ENCODE peak calls at places on chromosomes 1 and 21, in five cellular contexts. One of them, this sample, is unnamed.

GRCh38 chr1:159985456-159985855 is 31.4 kb upstream of the SLAMF9 start:
- DNase-seq in lower lobe of right lung: no peak
- DNase-seq in IMR-90: no peak
- DNase-seq in fibroblast of pulmonary artery: no peak
- DNase-seq in PC-9: no peak
- DNase-seq in this sample: no peak

GRCh38 chr1:21232044-21232443 is 55.3 kb upstream of the EIF4G3 start:
- DNase-seq in lower lobe of right lung: no peak
- DNase-seq in PC-9: no peak
- DNase-seq in fibroblast of pulmonary artery: peak; percentile 77
- DNase-seq in IMR-90: peak; percentile 66
- DNase-seq in this sample: peak; percentile 82

GRCh38 chr1:12208764-12209494 is 20.9 kb upstream of the VPS13D start:
- DNase-seq in lower lobe of right lung: peak; percentile 86
- DNase-seq in fibroblast of pulmonary artery: peak; percentile 83
- DNase-seq in PC-9: no peak
- DNase-seq in IMR-90: peak; percentile 68
- DNase-seq in this sample: peak; percentile 84

GRCh38 chr1:59007820-59008598 is 224.2 kb upstream of the JUN start:
- DNase-seq in lower lobe of right lung: no peak
- DNase-seq in IMR-90: peak; percentile 28
- DNase-seq in fibroblast of pulmonary artery: peak; percentile 39
- DNase-seq in PC-9: no peak
- DNase-seq in this sample: peak; percentile 61

GRCh38 chr1:3671371-3672180 is 19.3 kb downstream of the TP73 start:
- DNase-seq in IMR-90: no peak
- DNase-seq in PC-9: peak; percentile 47
- DNase-seq in fibroblast of pulmonary artery: no peak
- DNase-seq in lower lobe of right lung: peak; percentile 50
- DNase-seq in this sample: no peak

GRCh38 chr1:19651141-19651737 is 7.1 kb downstream of the NBL1 start:
- DNase-seq in fibroblast of pulmonary artery: peak; percentile 64
- DNase-seq in lower lobe of right lung: no peak
- DNase-seq in PC-9: no peak
- DNase-seq in IMR-90: peak; percentile 47
- DNase-seq in this sample: peak; percentile 63

GRCh38 chr1:162873671-162874666 is 13.0 kb upstream of the CCDC190 start:
- DNase-seq in PC-9: no peak
- DNase-seq in IMR-90: peak; percentile 85
- DNase-seq in fibroblast of pulmonary artery: peak; percentile 84
- DNase-seq in lower lobe of right lung: no peak
- DNase-seq in this sample: peak; percentile 96

GRCh38 chr1:71839876-71840275 is 442.5 kb downstream of the NEGR1 start:
- DNase-seq in PC-9: no peak
- DNase-seq in IMR-90: no peak
- DNase-seq in fibroblast of pulmonary artery: no peak
- DNase-seq in lower lobe of right lung: no peak
- DNase-seq in this sample: no peak

GRCh38 chr1:111848852-111849545 is 93.3 kb downstream of the DDX20 start:
- DNase-seq in lower lobe of right lung: no peak
- DNase-seq in PC-9: no peak
- DNase-seq in fibroblast of pulmonary artery: no peak
- DNase-seq in IMR-90: no peak
- DNase-seq in this sample: no peak

GRCh38 chr1:80656628-80657019 is 1144.1 kb upstream of the ADGRL2 start:
- DNase-seq in fibroblast of pulmonary artery: no peak
- DNase-seq in IMR-90: peak; percentile 7
- DNase-seq in PC-9: no peak
- DNase-seq in lower lobe of right lung: no peak
- DNase-seq in this sample: no peak

GRCh38 chr1:117580882-117581281 is 25.0 kb upstream of the TENT5C start:
- DNase-seq in IMR-90: no peak
- DNase-seq in lower lobe of right lung: no peak
- DNase-seq in fibroblast of pulmonary artery: no peak
- DNase-seq in PC-9: no peak
- DNase-seq in this sample: no peak
- TF ChIP-seq CTCF in IMR-90: no peak
- TF ChIP-seq CTCF in lower lobe of right lung: no peak
- TF ChIP-seq CTCF in fibroblast of pulmonary artery: no peak
- TF ChIP-seq CTCF in PC-9: no peak
- TF ChIP-seq CTCF in this sample: no peak

GRCh38 chr21:39434950-39435349 is 10.6 kb downstream of the LCA5L start:
- DNase-seq in IMR-90: peak; percentile 33
- DNase-seq in fibroblast of pulmonary artery: no peak
- DNase-seq in PC-9: no peak
- DNase-seq in lower lobe of right lung: no peak
- DNase-seq in this sample: no peak
- H3K4me3 ChIP-seq in IMR-90: no peak overlapping the region
- H3K4me3 ChIP-seq in fibroblast of pulmonary artery: no peak overlapping the region
- H3K4me3 ChIP-seq in PC-9: no peak overlapping the region
- H3K4me3 ChIP-seq in lower lobe of right lung: no peak overlapping the region
- H3K4me3 ChIP-seq in this sample: no peak overlapping the region

GRCh38 chr1:240993004-240993403 is 364.0 kb downstream of the RGS7 start:
- DNase-seq in lower lobe of right lung: no peak
- DNase-seq in IMR-90: no peak
- DNase-seq in fibroblast of pulmonary artery: no peak
- DNase-seq in PC-9: no peak
- DNase-seq in this sample: no peak

GRCh38 chr1:240987928-240988327 is 369.1 kb downstream of the RGS7 start:
- DNase-seq in PC-9: no peak
- DNase-seq in lower lobe of right lung: no peak
- DNase-seq in fibroblast of pulmonary artery: no peak
- DNase-seq in IMR-90: no peak
- DNase-seq in this sample: no peak

GRCh38 chr1:240991230-240991629 is 365.8 kb downstream of the RGS7 start:
- DNase-seq in PC-9: no peak
- DNase-seq in lower lobe of right lung: no peak
- DNase-seq in IMR-90: no peak
- DNase-seq in fibroblast of pulmonary artery: no peak
- DNase-seq in this sample: no peak
- TF ChIP-seq CTCF in PC-9: no peak
- TF ChIP-seq CTCF in lower lobe of right lung: no peak
- TF ChIP-seq CTCF in IMR-90: no peak
- TF ChIP-seq CTCF in fibroblast of pulmonary artery: no peak
- TF ChIP-seq CTCF in this sample: no peak

GRCh38 chr1:226717256-226717909 is 21.7 kb downstream of the ITPKB start:
- DNase-seq in PC-9: no peak
- DNase-seq in lower lobe of right lung: peak; percentile 71
- DNase-seq in fibroblast of pulmonary artery: no peak
- DNase-seq in IMR-90: no peak
- DNase-seq in this sample: no peak
- H3K4me3 ChIP-seq in PC-9: no peak overlapping the region
- H3K4me3 ChIP-seq in lower lobe of right lung: no peak overlapping the region
- H3K4me3 ChIP-seq in fibroblast of pulmonary artery: no peak overlapping the region
- H3K4me3 ChIP-seq in IMR-90: no peak overlapping the region
- H3K4me3 ChIP-seq in this sample: no peak overlapping the region

GRCh38 chr1:45510972-45511527 is 10.6 kb downstream of the PRDX1 start:
- DNase-seq in PC-9: no peak
- DNase-seq in lower lobe of right lung: no peak
- DNase-seq in fibroblast of pulmonary artery: no peak
- DNase-seq in IMR-90: no peak
- DNase-seq in this sample: no peak
- TF ChIP-seq CTCF in PC-9: no peak
- TF ChIP-seq CTCF in lower lobe of right lung: no peak
- TF ChIP-seq CTCF in fibroblast of pulmonary artery: no peak
- TF ChIP-seq CTCF in IMR-90: no peak
- TF ChIP-seq CTCF in this sample: no peak

GRCh38 chr21:34857874-34858273 is 189.1 kb downstream of the CLIC6 start:
- DNase-seq in IMR-90: no peak
- DNase-seq in PC-9: no peak
- DNase-seq in fibroblast of pulmonary artery: no peak
- DNase-seq in lower lobe of right lung: no peak
- DNase-seq in this sample: no peak

GRCh38 chr21:34861302-34861701 is 187.8 kb downstream of the RUNX1 start:
- DNase-seq in lower lobe of right lung: no peak
- DNase-seq in PC-9: no peak
- DNase-seq in IMR-90: no peak
- DNase-seq in fibroblast of pulmonary artery: no peak
- DNase-seq in this sample: no peak

GRCh38 chr21:34858559-34858958 is 189.8 kb downstream of the CLIC6 start:
- DNase-seq in fibroblast of pulmonary artery: no peak
- DNase-seq in PC-9: no peak
- DNase-seq in IMR-90: no peak
- DNase-seq in lower lobe of right lung: no peak
- DNase-seq in this sample: no peak

GRCh38 chr21:34859976-34860653 is 189.0 kb downstream of the RUNX1 start:
- DNase-seq in fibroblast of pulmonary artery: no peak
- DNase-seq in lower lobe of right lung: no peak
- DNase-seq in PC-9: no peak
- DNase-seq in IMR-90: no peak
- DNase-seq in this sample: no peak

DNA sequence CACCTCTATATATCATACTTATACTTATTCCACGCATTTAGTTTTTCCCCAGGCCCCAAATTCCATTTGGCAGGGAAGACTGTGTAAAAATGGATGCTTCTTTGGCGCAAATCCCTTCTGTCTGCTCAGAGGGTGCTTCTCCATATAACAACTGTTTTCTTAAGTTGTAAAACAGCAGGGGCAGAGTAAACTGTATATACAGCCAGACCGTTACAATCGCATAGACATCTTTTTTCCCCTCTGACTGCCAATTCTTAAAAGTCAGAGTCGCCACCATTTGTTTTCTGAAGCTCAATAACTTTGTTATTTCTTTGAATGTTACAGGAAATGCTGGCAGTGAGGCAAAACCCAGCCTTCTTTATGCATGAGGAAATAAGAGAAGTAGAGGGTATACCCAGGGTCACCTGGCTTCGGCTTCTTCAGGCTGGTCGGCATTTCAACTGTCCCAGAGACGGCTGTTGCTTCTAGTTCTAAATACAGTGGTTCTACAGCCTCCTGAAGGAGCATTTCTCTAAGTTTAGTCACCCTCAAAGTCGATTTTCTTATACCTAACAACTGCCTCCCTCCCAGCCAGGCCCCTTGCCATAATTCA is 188.4 kb downstream of the CLIC6 start:
- DNase-seq in fibroblast of pulmonary artery: no peak
- DNase-seq in IMR-90: no peak
- DNase-seq in lower lobe of right lung: no peak
- DNase-seq in PC-9: no peak
- DNase-seq in this sample: no peak
- H3K4me3 ChIP-seq in fibroblast of pulmonary artery: no peak overlapping the region
- H3K4me3 ChIP-seq in IMR-90: no peak overlapping the region
- H3K4me3 ChIP-seq in lower lobe of right lung: no peak overlapping the region
- H3K4me3 ChIP-seq in PC-9: no peak overlapping the region
- H3K4me3 ChIP-seq in this sample: no peak overlapping the region

DNA sequence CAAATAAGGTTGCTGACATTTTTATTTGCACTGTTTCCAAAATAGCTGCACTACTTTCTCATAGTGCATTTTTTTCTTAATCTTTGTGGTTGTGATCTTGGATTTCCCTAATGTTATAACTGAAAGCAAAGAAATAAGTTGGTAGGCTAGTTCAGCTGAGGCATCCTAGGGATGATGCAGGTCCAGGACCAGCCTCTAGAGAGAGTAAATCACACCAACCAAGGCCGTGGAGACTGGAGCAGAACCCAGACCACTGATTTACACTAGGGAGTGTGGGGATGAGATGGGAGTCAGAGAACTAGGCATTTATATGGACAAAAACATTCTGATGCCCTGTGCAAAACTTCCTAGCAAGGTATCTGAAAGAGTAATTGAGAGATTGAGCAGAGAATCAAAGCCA is 104.5 kb downstream of the URB2 start:
- DNase-seq in PC-9: no peak
- DNase-seq in IMR-90: no peak
- DNase-seq in fibroblast of pulmonary artery: no peak
- DNase-seq in lower lobe of right lung: no peak
- DNase-seq in this sample: no peak
- TF ChIP-seq CTCF in PC-9: no peak
- TF ChIP-seq CTCF in IMR-90: no peak
- TF ChIP-seq CTCF in fibroblast of pulmonary artery: no peak
- TF ChIP-seq CTCF in lower lobe of right lung: no peak
- TF ChIP-seq CTCF in this sample: no peak

GRCh38 chr1:241352401-241352800 is 4.6 kb downstream of the RGS7 start:
- DNase-seq in IMR-90: no peak
- DNase-seq in fibroblast of pulmonary artery: no peak
- DNase-seq in lower lobe of right lung: no peak
- DNase-seq in PC-9: no peak
- DNase-seq in this sample: no peak

GRCh38 chr1:241355311-241356010 is 1.5 kb downstream of the RGS7 start:
- DNase-seq in PC-9: no peak
- DNase-seq in lower lobe of right lung: no peak
- DNase-seq in fibroblast of pulmonary artery: no peak
- DNase-seq in IMR-90: no peak
- DNase-seq in this sample: no peak

GRCh38 chr1:241356519-241357365 is at the start of gene RGS7:
- DNase-seq in fibroblast of pulmonary artery: peak; percentile 49
- DNase-seq in lower lobe of right lung: peak; percentile 46
- DNase-seq in PC-9: no peak
- DNase-seq in IMR-90: peak; percentile 41
- DNase-seq in this sample: peak; percentile 34

GRCh38 chr1:241357366-241358305 is 631 bp upstream of the RGS7 start:
- DNase-seq in IMR-90: no peak
- DNase-seq in PC-9: no peak
- DNase-seq in fibroblast of pulmonary artery: peak; percentile 4
- DNase-seq in lower lobe of right lung: no peak
- DNase-seq in this sample: peak; percentile 12

DNA sequence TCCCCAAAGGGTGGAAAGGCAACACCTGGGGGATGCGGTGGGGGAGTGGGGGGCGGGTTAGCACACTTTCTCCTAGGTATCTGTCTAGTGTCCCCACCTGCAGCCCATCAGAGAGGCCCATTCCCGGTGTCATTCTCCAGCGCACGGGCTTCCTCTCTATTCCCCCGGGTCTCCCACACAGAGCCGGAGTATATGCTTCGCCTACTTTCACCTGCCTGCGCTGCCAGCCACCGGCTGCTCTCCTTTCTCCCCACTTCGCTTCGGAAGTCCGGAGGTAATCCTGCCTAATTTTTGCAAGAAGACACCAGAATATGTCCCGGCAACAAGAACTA is 852 bp downstream of the RGS7 start:
- DNase-seq in lower lobe of right lung: no peak
- DNase-seq in fibroblast of pulmonary artery: no peak
- DNase-seq in PC-9: no peak
- DNase-seq in IMR-90: no peak
- DNase-seq in this sample: no peak
- H3K4me3 ChIP-seq in lower lobe of right lung: no peak overlapping the region
- H3K4me3 ChIP-seq in fibroblast of pulmonary artery: peak overlapping the region; percentile 37
- H3K4me3 ChIP-seq in PC-9: no peak overlapping the region
- H3K4me3 ChIP-seq in IMR-90: peak overlapping the region; percentile 59
- H3K4me3 ChIP-seq in this sample: peak overlapping the region; percentile 60